ENCODE peak calls at places on chromosomes 13 and 19, in four cellular contexts. F is cardiac muscle cell, W is tibial nerve, E is SJSA1. A is an unnamed sample.

GRCh38 chr13:26324867-26325266 is 70.9 kb downstream of the CDK8 start:
- DNase-seq in F (no peak), E (no peak), W (no peak), A (no peak)

GRCh38 chr19:39212377-39212742 is 8.3 kb upstream of the SYCN start:
- DNase-seq in F (peak), E (no peak), W (no peak), A (no peak)

GRCh38 chr19:15320118-15320517 is 12.2 kb downstream of the BRD4 start:
- DNase-seq in E (no peak), F (no peak), W (no peak), A (no peak)

GRCh38 chr19:21052902-21053301 is 29.1 kb upstream of the ZNF714 start:
- DNase-seq in W (no peak), E (no peak), F (no peak), A (no peak)

GRCh38 chr13:25928941-25929505 is 122.8 kb downstream of the SHISA2 start:
- DNase-seq in W (no peak), F (no peak), E (no peak), A (no peak)

GRCh38 chr13:97809576-97809975 is 143.9 kb upstream of the IPO5 start:
- DNase-seq in F (peak), W (no peak), E (no peak), A (no peak)

GRCh38 chr13:22175211-22175610 is 504.3 kb downstream of the FGF9 start:
- DNase-seq in F (no peak), E (no peak), W (no peak), A (no peak)

GRCh38 chr19:12137541-12137940 is 2.6 kb downstream of the ZNF20 start:
- DNase-seq in E (no peak), F (no peak), W (no peak), A (no peak)

GRCh38 chr19:36482876-36483275 is 6.5 kb downstream of the ZNF566 start:
- DNase-seq in W (no peak), F (no peak), E (no peak), A (no peak)

GRCh38 chr19:45087531-45087930 is 5.4 kb upstream of the PPP1R37 start:
- DNase-seq in F (no peak), E (no peak), W (no peak), A (no peak)

GRCh38 chr13:32381539-32381938 is 46.4 kb downstream of the N4BP2L1 start:
- DNase-seq in F (peak), W (no peak), E (no peak), A (no peak)

GRCh38 chr19:7981661-7982060 is 23.8 kb downstream of the ELAVL1 start:
- DNase-seq in F (no peak), W (no peak), E (no peak), A (no peak)

GRCh38 chr19:41883821-41884733 is 1.1 kb downstream of the ARHGEF1 start:
- DNase-seq in W (peak), E (peak), F (peak), A (peak)

GRCh38 chr13:45143346-45143751 is 23.0 kb downstream of the GTF2F2 start:
- DNase-seq in W (no peak), E (no peak), F (peak), A (no peak)

GRCh38 chr19:5166262-5166661 is 174.3 kb downstream of the PTPRS start:
- DNase-seq in E (no peak), F (peak), W (no peak), A (no peak)

DNA sequence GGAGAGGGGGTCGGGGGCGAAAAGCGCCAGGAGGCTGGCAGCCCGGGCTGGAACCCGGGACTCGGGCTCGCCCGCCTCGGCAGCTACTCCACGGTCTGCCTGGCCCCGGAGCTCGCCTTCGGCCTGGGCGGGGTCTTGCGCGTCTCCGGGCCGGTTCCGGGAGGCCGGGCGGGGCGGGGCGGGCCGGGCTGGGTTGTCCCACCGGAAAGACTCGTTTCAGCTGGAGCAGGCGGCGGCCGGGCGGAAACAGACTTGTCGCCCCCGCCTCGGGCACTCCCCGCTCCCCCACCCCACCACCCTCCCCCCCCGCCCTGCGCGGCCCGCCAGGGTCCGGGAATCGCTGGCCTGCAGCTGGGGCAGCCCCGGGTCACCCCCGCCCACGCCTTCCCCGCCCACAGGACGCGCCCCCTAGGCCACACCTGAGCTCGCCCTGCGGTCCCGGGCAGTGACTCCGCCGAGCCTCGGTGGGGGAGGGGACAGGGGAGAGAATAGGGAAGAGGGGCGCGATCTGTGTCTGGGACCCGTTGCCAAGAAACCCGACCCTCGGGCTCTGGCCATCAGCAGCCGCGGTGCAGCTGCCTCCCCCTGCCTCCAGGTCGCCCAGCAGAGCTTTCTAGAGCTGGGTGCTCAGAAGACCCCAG is 109.4 kb downstream of the KCTD15 start:
- DNase-seq in W (peak), E (no peak), F (peak), A (no peak)
- H3K4me3 ChIP-seq in W (peak), E (no peak), F (peak), A (peak)

DNA sequence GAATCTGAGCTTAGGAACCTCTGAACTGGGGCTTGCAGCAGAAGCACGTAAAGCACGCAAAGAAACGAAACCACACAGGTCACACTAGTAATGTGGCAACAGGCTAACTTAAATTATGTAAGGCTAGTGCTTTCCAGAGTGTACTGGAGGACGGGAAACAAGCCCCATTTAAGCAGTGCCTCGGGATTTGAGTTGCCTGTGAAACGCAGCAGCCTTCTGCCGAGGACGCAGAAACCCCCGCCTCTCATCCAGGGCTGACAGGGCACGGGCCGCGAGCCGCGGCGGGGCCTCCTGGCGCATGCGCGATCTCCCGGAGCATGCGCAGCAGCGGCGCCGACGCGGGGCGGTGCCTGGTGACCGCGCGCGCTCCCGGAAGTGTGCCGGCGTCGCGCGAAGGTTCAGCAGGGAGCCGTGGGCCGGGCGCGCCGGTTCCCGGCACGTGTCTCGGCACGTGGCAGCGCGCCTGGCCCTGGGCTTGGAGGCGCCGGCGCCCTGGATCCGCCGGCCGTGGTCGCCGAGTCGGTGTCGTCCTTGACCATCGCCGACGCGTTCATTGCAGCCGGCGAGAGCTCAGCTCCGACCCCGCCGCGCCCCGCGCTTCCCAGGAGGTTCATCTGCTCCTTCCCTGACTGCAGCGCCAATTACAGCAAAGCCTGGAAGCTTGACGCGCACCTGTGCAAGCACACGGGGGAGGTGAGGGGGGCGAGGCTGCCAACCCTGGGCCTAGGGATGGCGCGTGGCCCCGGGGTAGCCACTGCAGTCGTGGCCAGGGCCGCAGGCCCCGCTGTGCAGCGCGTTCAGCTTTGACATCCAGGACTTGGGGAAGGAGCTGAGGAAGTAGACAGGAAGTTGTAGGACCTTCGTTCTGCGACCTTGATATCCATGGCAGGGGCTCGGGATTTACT is at the start of gene GTF3A:
- DNase-seq in W (peak), F (peak), E (peak), A (peak)
- H3K4me3 ChIP-seq in W (peak), F (peak), E (peak), A (peak)

GRCh38 chr13:51825165-51825592 is 19.8 kb downstream of the TMEM272 start:
- DNase-seq in E (no peak), W (no peak), F (peak), A (no peak)

GRCh38 chr13:51823351-51823750 is 19.4 kb upstream of the DHRS12 start:
- DNase-seq in E (no peak), F (peak), W (no peak), A (no peak)

GRCh38 chr13:51825681-51826254 is 19.2 kb downstream of the TMEM272 start:
- DNase-seq in W (no peak), F (no peak), E (no peak), A (no peak)

GRCh38 chr13:51822106-51822840 is 18.3 kb upstream of the DHRS12 start:
- DNase-seq in W (no peak), E (no peak), F (no peak), A (no peak)

GRCh38 chr13:51823861-51824260 is 19.9 kb upstream of the DHRS12 start:
- DNase-seq in W (no peak), F (peak), E (no peak), A (no peak)
- H3K4me3 ChIP-seq in W (no peak), F (no peak), E (no peak), A (no peak)

GRCh38 chr19:55466246-55466614 is 1.7 kb upstream of the C19orf85 start:
- DNase-seq in W (no peak), F (no peak), E (no peak), A (no peak)

GRCh38 chr19:55464039-55464668 is 397 bp downstream of the C19orf85 start:
- DNase-seq in E (no peak), F (no peak), W (no peak), A (no peak)

GRCh38 chr19:55463583-55464031 is 944 bp downstream of the C19orf85 start:
- DNase-seq in W (no peak), E (no peak), F (no peak), A (no peak)

GRCh38 chr19:55465460-55466245 is 1.1 kb upstream of the C19orf85 start:
- DNase-seq in E (no peak), W (no peak), F (no peak), A (no peak)

GRCh38 chr19:55464669-55465068 is at the start of gene C19orf85:
- DNase-seq in E (no peak), F (no peak), W (no peak), A (no peak)
- H3K4me3 ChIP-seq in E (no peak), F (no peak), W (no peak), A (no peak)

GRCh38 chr19:16585808-16586476 is 13.7 kb upstream of the SLC35E1 start:
- DNase-seq in W (no peak), E (no peak), F (no peak), A (no peak)
- H3K4me3 ChIP-seq in W (no peak), E (no peak), F (no peak), A (no peak)

DNA sequence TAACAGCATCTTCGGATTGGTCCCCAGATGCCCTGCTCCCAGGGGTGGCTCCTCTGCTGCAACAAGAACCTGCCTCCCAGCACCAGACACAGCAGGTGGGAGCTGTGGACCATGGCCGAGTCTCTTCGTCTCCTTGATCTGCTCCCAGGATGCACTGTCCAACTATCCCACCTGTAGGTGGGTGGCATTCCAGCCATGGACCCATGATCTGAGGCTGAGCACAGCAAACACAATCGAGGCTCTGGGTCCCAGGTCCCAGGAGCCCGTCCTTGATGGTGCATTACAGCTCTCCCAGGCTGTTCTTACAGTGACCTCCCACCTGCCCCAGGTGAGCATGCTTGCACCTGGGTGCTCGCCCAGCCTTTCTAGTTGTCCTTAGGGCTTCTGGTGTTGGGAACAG is 1.6 kb downstream of the ZNF837 start:
- DNase-seq in F (no peak), E (peak), W (no peak), A (no peak)
- H3K4me3 ChIP-seq in F (no peak), E (no peak), W (no peak), A (no peak)

A was measured in gastrocnemius medialis.